ENCODE peak calls at places on chromosomes 5 and 9, in six cellular contexts. A, W, P, V, I and K are unnamed samples.

GRCh38 chr9:35998333-35998732 is 38.4 kb upstream of the RECK start:
- DNase-seq in A (no peak), W (no peak), P (no peak), V (no peak), I (no peak), K (no peak)

GRCh38 chr5:116880150-116880549 is 305.5 kb upstream of the SEMA6A start:
- DNase-seq in A (no peak), W (no peak), P (no peak), V (no peak), I (no peak), K (no peak)

GRCh38 chr9:97109194-97109811 is 70.4 kb upstream of the CTSV start:
- DNase-seq in A (no peak), W (peak), P (peak), V (peak), I (peak), K (no peak)

GRCh38 chr9:121774715-121775613 is 123.5 kb downstream of the DAB2IP start:
- DNase-seq in A (no peak), W (no peak), P (no peak), V (no peak), I (no peak), K (no peak)

GRCh38 chr5:180136661-180137381 is 65.3 kb upstream of the RNF130 start:
- DNase-seq in A (no peak), W (no peak), P (no peak), V (no peak), I (no peak), K (no peak)

GRCh38 chr9:111356567-111357244 is 26.7 kb upstream of the OR2K2 start:
- DNase-seq in A (peak), W (no peak), P (peak), V (peak), I (peak), K (no peak)

GRCh38 chr9:136857606-136858412 is 5.7 kb downstream of the MAMDC4 start:
- DNase-seq in A (no peak), W (no peak), P (no peak), V (no peak), I (no peak), K (no peak)

GRCh38 chr5:78899922-78900362 is 85.2 kb downstream of the ARSB start:
- DNase-seq in A (no peak), W (peak), P (peak), V (peak), I (peak), K (no peak)

GRCh38 chr5:119269061-119269579 is 86.7 kb upstream of the TNFAIP8 start:
- DNase-seq in A (no peak), W (peak), P (peak), V (no peak), I (peak), K (no peak)

GRCh38 chr5:141717043-141717442 is 35.0 kb upstream of the ARAP3 start:
- DNase-seq in A (no peak), W (peak), P (no peak), V (no peak), I (no peak), K (no peak)

GRCh38 chr9:123753669-123754307 is 176.1 kb downstream of the DENND1A start:
- DNase-seq in A (no peak), W (no peak), P (no peak), V (no peak), I (no peak), K (no peak)

GRCh38 chr5:124867064-124867707 is 120.7 kb upstream of the ZNF608 start:
- DNase-seq in A (peak), W (peak), P (no peak), V (no peak), I (no peak), K (no peak)

GRCh38 chr9:84478996-84479395 is 138.4 kb upstream of the SLC28A3 start:
- DNase-seq in A (no peak), W (no peak), P (no peak), V (no peak), I (no peak), K (no peak)

GRCh38 chr5:91018185-91018584 is 364.9 kb downstream of the ARRDC3 start:
- DNase-seq in A (no peak), W (no peak), P (peak), V (no peak), I (peak), K (no peak)

GRCh38 chr9:93656426-93657222 is 80.2 kb downstream of the PHF2 start:
- DNase-seq in A (no peak), W (no peak), P (no peak), V (no peak), I (no peak), K (no peak)

GRCh38 chr9:90007516-90008430 is 403.0 kb downstream of the GADD45G start:
- DNase-seq in A (no peak), W (no peak), P (no peak), V (no peak), I (peak), K (no peak)

GRCh38 chr5:6453937-6454560 is 5.4 kb downstream of the UBE2QL1 start:
- DNase-seq in A (no peak), W (no peak), P (no peak), V (no peak), I (no peak), K (no peak)